ENCODE peak calls at places on chromosomes 11 and 22, in five cellular contexts. One of them, this sample, is unnamed.

GRCh38 chr11:130715085-130715932 is 201.0 kb downstream of the SNX19 start:
- DNase-seq in RWPE1: no peak
- DNase-seq in body of pancreas: no peak
- DNase-seq in heart right ventricle: no peak
- DNase-seq in pancreas: no peak
- DNase-seq in this sample: no peak

GRCh38 chr11:76592961-76593360 is 77.6 kb downstream of the LRRC32 start:
- DNase-seq in RWPE1: no peak
- DNase-seq in body of pancreas: no peak
- DNase-seq in heart right ventricle: no peak
- DNase-seq in pancreas: no peak
- DNase-seq in this sample: peak

GRCh38 chr11:64656797-64657196 is 65.8 kb downstream of the SLC22A12 start:
- DNase-seq in RWPE1: no peak
- DNase-seq in body of pancreas: no peak
- DNase-seq in heart right ventricle: no peak
- DNase-seq in pancreas: no peak
- DNase-seq in this sample: no peak

GRCh38 chr22:22144858-22145257 is 99.7 kb upstream of the VPREB1 start:
- DNase-seq in RWPE1: no peak
- DNase-seq in body of pancreas: no peak
- DNase-seq in heart right ventricle: no peak
- DNase-seq in pancreas: no peak
- DNase-seq in this sample: no peak

GRCh38 chr11:110928373-110928772 is 216.1 kb upstream of the ARHGAP20 start:
- DNase-seq in RWPE1: no peak
- DNase-seq in body of pancreas: no peak
- DNase-seq in heart right ventricle: no peak
- DNase-seq in pancreas: no peak
- DNase-seq in this sample: no peak

GRCh38 chr11:65588199-65589054 is 7.2 kb downstream of the KCNK7 start:
- DNase-seq in RWPE1: no peak
- DNase-seq in body of pancreas: peak
- DNase-seq in heart right ventricle: peak
- DNase-seq in pancreas: no peak
- DNase-seq in this sample: peak

GRCh38 chr11:30635401-30635989 is 49.3 kb upstream of the MPPED2 start:
- DNase-seq in RWPE1: no peak
- DNase-seq in body of pancreas: no peak
- DNase-seq in heart right ventricle: peak
- DNase-seq in pancreas: no peak
- DNase-seq in this sample: no peak

GRCh38 chr11:1530686-1531256 is 41.3 kb downstream of the DUSP8 start:
- DNase-seq in RWPE1: no peak
- DNase-seq in body of pancreas: no peak
- DNase-seq in heart right ventricle: no peak
- DNase-seq in pancreas: no peak
- DNase-seq in this sample: no peak

GRCh38 chr22:47654922-47655451 is 892.5 kb downstream of the TBC1D22A start:
- DNase-seq in RWPE1: no peak
- DNase-seq in body of pancreas: no peak
- DNase-seq in heart right ventricle: no peak
- DNase-seq in pancreas: no peak
- DNase-seq in this sample: no peak

GRCh38 chr11:111148116-111148515 is 97.4 kb upstream of the POU2AF2 start:
- DNase-seq in RWPE1: no peak
- DNase-seq in body of pancreas: no peak
- DNase-seq in heart right ventricle: no peak
- DNase-seq in pancreas: no peak
- DNase-seq in this sample: no peak

GRCh38 chr11:73997120-73997772 is 11.6 kb downstream of the UCP3 start:
- DNase-seq in RWPE1: no peak
- DNase-seq in body of pancreas: no peak
- DNase-seq in heart right ventricle: no peak
- DNase-seq in pancreas: no peak
- DNase-seq in this sample: no peak

GRCh38 chr11:134423106-134423505 is 11.1 kb upstream of the B3GAT1 start:
- DNase-seq in RWPE1: no peak
- DNase-seq in body of pancreas: no peak
- DNase-seq in heart right ventricle: no peak
- DNase-seq in pancreas: no peak
- DNase-seq in this sample: no peak

GRCh38 chr11:123504401-123504800 is 74.3 kb downstream of the GRAMD1B start:
- DNase-seq in RWPE1: no peak
- DNase-seq in body of pancreas: no peak
- DNase-seq in heart right ventricle: no peak
- DNase-seq in pancreas: no peak
- DNase-seq in this sample: no peak

GRCh38 chr11:110186867-110187266 is 93.7 kb downstream of the ZC3H12C start:
- DNase-seq in RWPE1: no peak
- DNase-seq in body of pancreas: no peak
- DNase-seq in heart right ventricle: no peak
- DNase-seq in pancreas: no peak
- DNase-seq in this sample: no peak

GRCh38 chr11:2933376-2934056 is 4.3 kb upstream of the PHLDA2 start:
- DNase-seq in RWPE1: peak
- DNase-seq in body of pancreas: peak
- DNase-seq in heart right ventricle: peak
- DNase-seq in pancreas: no peak
- DNase-seq in this sample: peak

GRCh38 chr11:68081691-68082090 is 39.5 kb downstream of the CHKA start:
- DNase-seq in RWPE1: no peak
- DNase-seq in body of pancreas: peak
- DNase-seq in heart right ventricle: no peak
- DNase-seq in pancreas: peak
- DNase-seq in this sample: no peak

GRCh38 chr11:3101921-3102640 is 44.9 kb upstream of the CARS1 start:
- DNase-seq in RWPE1: no peak
- DNase-seq in body of pancreas: no peak
- DNase-seq in heart right ventricle: no peak
- DNase-seq in pancreas: no peak
- DNase-seq in this sample: no peak

GRCh38 chr11:18994860-18995259 is 55.6 kb upstream of the MRGPRX1 start:
- DNase-seq in RWPE1: no peak
- DNase-seq in body of pancreas: no peak
- DNase-seq in heart right ventricle: no peak
- DNase-seq in pancreas: no peak
- DNase-seq in this sample: no peak

GRCh38 chr11:19191530-19192169 is 10.1 kb downstream of the CSRP3 start:
- DNase-seq in RWPE1: no peak
- DNase-seq in body of pancreas: peak
- DNase-seq in heart right ventricle: peak
- DNase-seq in pancreas: peak
- DNase-seq in this sample: no peak

GRCh38 chr11:8099291-8099899 is 18.4 kb downstream of the TUB start:
- DNase-seq in RWPE1: peak
- DNase-seq in body of pancreas: peak
- DNase-seq in heart right ventricle: peak
- DNase-seq in pancreas: peak
- DNase-seq in this sample: peak

GRCh38 chr11:122097419-122098001 is 18.5 kb downstream of the BLID start:
- DNase-seq in RWPE1: peak
- DNase-seq in body of pancreas: no peak
- DNase-seq in heart right ventricle: no peak
- DNase-seq in pancreas: no peak
- DNase-seq in this sample: no peak

GRCh38 chr11:46001427-46002049 is 79.1 kb downstream of the LARGE2 start:
- DNase-seq in RWPE1: no peak
- DNase-seq in body of pancreas: no peak
- DNase-seq in heart right ventricle: no peak
- DNase-seq in pancreas: no peak
- DNase-seq in this sample: no peak

GRCh38 chr22:17767236-17768065 is 6.8 kb downstream of the BID start:
- DNase-seq in RWPE1: no peak
- DNase-seq in body of pancreas: no peak
- DNase-seq in heart right ventricle: no peak
- DNase-seq in pancreas: no peak
- DNase-seq in this sample: no peak

GRCh38 chr11:34748036-34748435 is 127.1 kb downstream of the EHF start:
- DNase-seq in RWPE1: no peak
- DNase-seq in body of pancreas: no peak
- DNase-seq in heart right ventricle: no peak
- DNase-seq in pancreas: no peak
- DNase-seq in this sample: no peak

GRCh38 chr11:34750692-34751405 is 130.0 kb downstream of the EHF start:
- DNase-seq in RWPE1: no peak
- DNase-seq in body of pancreas: no peak
- DNase-seq in heart right ventricle: no peak
- DNase-seq in pancreas: no peak
- DNase-seq in this sample: no peak

GRCh38 chr11:34754171-34754823 is 133.4 kb downstream of the EHF start:
- DNase-seq in RWPE1: no peak
- DNase-seq in body of pancreas: no peak
- DNase-seq in heart right ventricle: no peak
- DNase-seq in pancreas: no peak
- DNase-seq in this sample: no peak

GRCh38 chr11:34747261-34747660 is 126.4 kb downstream of the EHF start:
- DNase-seq in RWPE1: no peak
- DNase-seq in body of pancreas: no peak
- DNase-seq in heart right ventricle: no peak
- DNase-seq in pancreas: no peak
- DNase-seq in this sample: no peak

GRCh38 chr11:34749666-34750659 is 129.1 kb downstream of the EHF start:
- DNase-seq in RWPE1: peak
- DNase-seq in body of pancreas: peak
- DNase-seq in heart right ventricle: no peak
- DNase-seq in pancreas: no peak
- DNase-seq in this sample: peak
- TF ChIP-seq CTCF in RWPE1: no peak
- TF ChIP-seq CTCF in body of pancreas: no peak
- TF ChIP-seq CTCF in heart right ventricle: no peak
- TF ChIP-seq CTCF in pancreas: no peak
- TF ChIP-seq CTCF in this sample: no peak

DNA sequence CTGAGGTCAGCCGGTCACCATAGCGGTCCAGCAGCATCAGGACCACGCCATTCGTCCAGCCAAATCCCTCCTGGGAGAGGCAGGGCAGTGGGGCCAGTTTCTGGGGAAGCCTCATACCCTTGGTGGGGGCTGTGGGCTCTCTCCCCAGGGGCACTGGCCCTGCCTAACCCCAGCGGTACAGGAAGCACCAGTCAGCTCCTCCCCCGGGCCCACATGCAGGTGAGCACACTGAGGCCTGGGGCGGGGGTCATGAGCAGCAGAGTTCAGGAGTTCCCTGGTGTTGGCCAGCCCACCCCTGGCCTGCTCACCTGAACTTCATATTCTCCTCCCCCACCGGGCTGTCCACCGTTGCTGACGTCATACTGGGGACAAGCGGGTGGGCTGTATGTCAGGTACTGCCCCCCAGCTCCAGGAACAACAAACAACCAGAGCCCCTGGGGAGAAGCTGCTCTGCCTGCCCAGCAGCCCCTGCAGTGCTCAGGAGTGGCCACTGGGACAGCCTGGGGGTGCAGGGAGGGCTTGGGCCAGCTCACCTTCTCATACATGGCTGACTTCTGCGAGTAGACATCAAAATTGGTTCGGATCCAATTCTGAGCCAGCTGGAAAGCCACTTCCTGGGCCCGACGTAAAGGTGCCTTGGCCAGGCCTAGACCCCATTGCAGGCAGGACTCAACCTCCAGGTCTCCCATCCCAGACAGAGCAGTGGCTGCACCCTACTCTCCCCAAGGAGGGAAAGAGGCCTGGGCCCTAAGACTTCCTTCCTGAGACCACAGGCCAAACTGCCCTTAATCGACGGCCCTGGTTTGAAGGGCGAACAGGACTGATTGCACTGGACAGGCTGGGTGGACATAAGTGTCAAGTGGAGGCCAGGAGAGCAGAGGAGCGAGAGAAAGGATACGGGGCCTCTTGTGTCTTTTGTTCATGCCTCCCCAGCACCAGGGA is 20.8 kb downstream of the TREH start:
- DNase-seq in RWPE1: peak
- DNase-seq in body of pancreas: no peak
- DNase-seq in heart right ventricle: no peak
- DNase-seq in pancreas: no peak
- DNase-seq in this sample: peak
- TF ChIP-seq CTCF in RWPE1: no peak
- TF ChIP-seq CTCF in body of pancreas: no peak
- TF ChIP-seq CTCF in heart right ventricle: no peak
- TF ChIP-seq CTCF in pancreas: no peak
- TF ChIP-seq CTCF in this sample: no peak

GRCh38 chr11:9716275-9717039 is 52.6 kb downstream of the SWAP70 start:
- DNase-seq in RWPE1: no peak
- DNase-seq in body of pancreas: no peak
- DNase-seq in heart right ventricle: peak
- DNase-seq in pancreas: no peak
- DNase-seq in this sample: no peak

GRCh38 chr11:9719949-9720646 is 56.2 kb downstream of the SWAP70 start:
- DNase-seq in RWPE1: no peak
- DNase-seq in body of pancreas: no peak
- DNase-seq in heart right ventricle: no peak
- DNase-seq in pancreas: no peak
- DNase-seq in this sample: no peak

GRCh38 chr11:9714540-9714939 is 50.7 kb downstream of the SWAP70 start:
- DNase-seq in RWPE1: no peak
- DNase-seq in body of pancreas: no peak
- DNase-seq in heart right ventricle: no peak
- DNase-seq in pancreas: no peak
- DNase-seq in this sample: no peak

GRCh38 chr11:9717040-9717357 is 53.1 kb downstream of the SWAP70 start:
- DNase-seq in RWPE1: no peak
- DNase-seq in body of pancreas: no peak
- DNase-seq in heart right ventricle: no peak
- DNase-seq in pancreas: no peak
- DNase-seq in this sample: no peak

DNA sequence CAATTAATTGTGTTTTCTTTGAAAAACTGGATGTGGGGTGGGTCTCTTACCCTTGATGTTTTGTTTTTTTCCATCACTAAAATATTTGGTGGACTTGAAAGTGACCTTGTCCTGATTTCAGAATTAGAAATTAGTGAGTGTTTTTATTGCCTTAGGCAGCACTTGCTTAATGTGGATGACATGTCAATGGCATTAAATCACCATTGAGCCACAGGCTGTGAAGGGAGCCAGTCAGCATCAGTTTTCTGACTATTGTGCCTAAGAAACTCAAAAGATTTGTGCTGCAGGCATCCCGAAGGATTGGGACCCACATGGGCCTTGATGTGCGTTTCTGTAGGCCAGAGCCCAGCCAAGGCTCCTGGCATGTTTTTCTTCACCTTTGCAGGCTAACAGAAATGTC is 53.8 kb downstream of the SWAP70 start:
- DNase-seq in RWPE1: no peak
- DNase-seq in body of pancreas: no peak
- DNase-seq in heart right ventricle: no peak
- DNase-seq in pancreas: no peak
- DNase-seq in this sample: no peak
- TF ChIP-seq CTCF in RWPE1: no peak
- TF ChIP-seq CTCF in body of pancreas: no peak
- TF ChIP-seq CTCF in heart right ventricle: no peak
- TF ChIP-seq CTCF in pancreas: no peak
- TF ChIP-seq CTCF in this sample: no peak

GRCh38 chr22:41957941-41958556 is 6.1 kb downstream of the SMIM45 start:
- DNase-seq in RWPE1: no peak
- DNase-seq in body of pancreas: no peak
- DNase-seq in heart right ventricle: no peak
- DNase-seq in pancreas: no peak
- DNase-seq in this sample: no peak
- TF ChIP-seq CTCF in RWPE1: peak
- TF ChIP-seq CTCF in body of pancreas: no peak
- TF ChIP-seq CTCF in heart right ventricle: no peak
- TF ChIP-seq CTCF in pancreas: no peak
- TF ChIP-seq CTCF in this sample: no peak